ENCODE peak calls at places on chromosomes 11 and 22, in ten cellular contexts. Z is colonic mucosa; P is fibroblast of the aortic adventitia; K is SK-N-SH; F is upper lobe of left lung; H is AG09309; M is prostate gland; G is fibroblast of lung; N is neural crest cell; J is CD4-positive, alpha-beta T cell. U is an unnamed sample.

GRCh38 chr11:112013501-112014164 is 11.6 kb upstream of the DLAT start:
- DNase-seq in H (no peak), G (no peak), P (no peak), Z (no peak), M (no peak), K (no peak), N (no peak), J (no peak), F (no peak), U (no peak)

GRCh38 chr11:39365809-39366436 is 2093.5 kb downstream of the LRRC4C start:
- DNase-seq in K (no peak), J (no peak), H (no peak), G (peak; percentile 2), Z (no peak), F (no peak), N (no peak), M (no peak), P (peak; percentile 0), U (no peak)

GRCh38 chr11:47274495-47275235 is 4.7 kb downstream of the MADD start:
- DNase-seq in P (no peak), G (no peak), Z (no peak), M (no peak), N (no peak), K (no peak), F (peak; percentile 62), J (no peak), H (no peak), U (no peak)

GRCh38 chr11:11450744-11451362 is 97.8 kb upstream of the CSNK2A3 start:
- DNase-seq in Z (no peak), F (no peak), J (no peak), K (no peak), N (no peak), G (no peak), P (peak; percentile 68), H (peak; percentile 63), M (no peak), U (no peak)

GRCh38 chr11:98411777-98412176 is 609.0 kb upstream of the CNTN5 start:
- DNase-seq in G (no peak), H (no peak), P (no peak), Z (no peak), J (no peak), M (no peak), F (no peak), N (no peak), K (no peak), U (no peak)

GRCh38 chr22:42902875-42903510 is 45.9 kb upstream of the ARFGAP3 start:
- DNase-seq in P (no peak), N (no peak), Z (no peak), H (no peak), J (no peak), K (no peak), F (no peak), M (no peak), G (peak; percentile 61), U (no peak)

GRCh38 chr11:115377882-115378296 is 126.3 kb downstream of the CADM1 start:
- DNase-seq in J (no peak), Z (no peak), G (peak; percentile 8), H (peak; percentile 7), K (no peak), M (no peak), N (no peak), F (no peak), P (no peak), U (no peak)

GRCh38 chr11:66022401-66023185 is 3.7 kb downstream of the CATSPER1 start:
- DNase-seq in H (no peak), J (peak; percentile 68), N (peak; percentile 96), P (peak; percentile 55), K (peak; percentile 95), G (peak; percentile 52), M (peak; percentile 27), F (peak; percentile 97), Z (peak; percentile 73), U (peak; percentile 82)

GRCh38 chr22:49756201-49756600 is 71.5 kb downstream of the BRD1 start:
- DNase-seq in G (no peak), M (no peak), F (no peak), N (no peak), Z (no peak), J (no peak), H (no peak), P (no peak), K (no peak), U (no peak)

DNA sequence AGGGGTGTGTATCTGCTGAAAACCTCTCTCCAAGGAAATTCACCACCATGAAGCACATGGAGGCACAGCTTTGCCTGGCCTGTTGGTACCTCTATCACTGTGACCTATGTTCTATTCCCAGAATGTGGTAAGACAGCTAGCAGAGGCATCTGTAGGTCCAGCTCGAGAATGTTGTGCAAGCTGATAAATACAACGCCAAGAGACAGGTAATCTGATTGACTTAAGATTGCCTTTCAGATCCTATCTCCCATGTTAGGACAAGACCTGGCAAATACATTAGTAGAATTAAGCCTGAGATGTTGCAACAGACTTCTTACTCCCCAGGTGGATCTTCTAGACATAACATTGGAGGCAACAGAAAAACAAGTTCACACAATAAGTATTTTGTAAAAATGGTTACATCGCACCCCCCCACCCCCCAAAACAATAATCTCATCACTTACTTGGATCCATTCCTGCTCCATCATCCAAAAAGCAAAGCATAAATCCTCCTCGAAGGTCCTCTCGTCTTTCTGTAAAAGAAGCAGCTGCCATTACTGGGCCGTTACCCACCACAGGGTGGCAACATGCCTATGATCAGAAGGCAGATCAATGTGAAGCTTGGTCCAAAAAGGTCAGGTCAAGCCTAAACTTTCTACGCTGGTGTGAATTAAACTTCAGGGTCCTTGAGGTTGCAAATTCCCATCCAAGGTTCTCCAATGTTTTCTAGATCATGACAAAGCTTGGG is 18.5 kb downstream of the MORC2 start:
- DNase-seq in Z (no peak), P (no peak), H (no peak), G (no peak), M (no peak), N (no peak), J (no peak), K (no peak), F (no peak), U (no peak)
- TF ChIP-seq CTCF in Z (no peak), P (no peak), H (peak; percentile 11), G (peak; percentile 14), M (no peak), N (no peak), J (no peak), K (no peak), F (no peak), U (no peak)

GRCh38 chr11:37712246-37712645 is 1114.2 kb upstream of the RAG2 start:
- DNase-seq in G (peak; percentile 6), J (no peak), N (peak; percentile 2), M (no peak), P (peak; percentile 15), K (peak; percentile 2), F (no peak), H (no peak), Z (no peak), U (no peak)
- TF ChIP-seq CTCF in G (peak; percentile 29), J (no peak), N (no peak), M (no peak), P (peak; percentile 32), K (peak; percentile 43), F (no peak), H (no peak), Z (no peak), U (no peak)

GRCh38 chr11:2139118-2139490 is at the start of gene IGF2:
- DNase-seq in H (no peak), F (peak; percentile 84), N (no peak), Z (no peak), G (peak; percentile 25), J (no peak), P (no peak), M (no peak), K (peak; percentile 84), U (no peak)
- TF ChIP-seq CTCF in H (no peak), F (peak; percentile 8), N (peak; percentile 19), Z (no peak), G (no peak), J (no peak), P (no peak), M (no peak), K (no peak), U (no peak)

GRCh38 chr11:104222464-104222863 is 58.5 kb upstream of the PDGFD start:
- DNase-seq in J (no peak), M (no peak), Z (no peak), G (no peak), K (no peak), F (no peak), H (no peak), P (peak; percentile 5), N (no peak), U (no peak)
- TF ChIP-seq CTCF in J (no peak), M (no peak), Z (no peak), G (no peak), K (no peak), F (no peak), H (no peak), P (no peak), N (no peak), U (no peak)

GRCh38 chr11:95108671-95109551 is 19.3 kb downstream of the ENDOD1 start:
- DNase-seq in P (peak; percentile 61), H (no peak), F (no peak), Z (no peak), N (no peak), K (no peak), G (peak; percentile 8), J (no peak), M (no peak), U (no peak)
- TF ChIP-seq CTCF in P (no peak), H (no peak), F (no peak), Z (no peak), N (no peak), K (no peak), G (no peak), J (no peak), M (no peak), U (no peak)

GRCh38 chr11:75083217-75083605 is 13.5 kb downstream of the OR2AT4 start:
- DNase-seq in K (no peak), N (no peak), F (no peak), G (no peak), P (no peak), J (no peak), H (no peak), Z (no peak), M (no peak), U (no peak)

GRCh38 chr11:75084883-75085282 is 11.8 kb downstream of the OR2AT4 start:
- DNase-seq in F (no peak), G (no peak), K (no peak), N (no peak), Z (no peak), M (no peak), J (no peak), P (no peak), H (no peak), U (no peak)

GRCh38 chr11:75090778-75091177 is 5.9 kb downstream of the OR2AT4 start:
- DNase-seq in F (no peak), H (no peak), P (no peak), G (no peak), Z (no peak), M (no peak), N (no peak), J (no peak), K (no peak), U (no peak)

GRCh38 chr11:75082601-75083216 is 14.0 kb downstream of the OR2AT4 start:
- DNase-seq in J (no peak), Z (no peak), H (no peak), G (no peak), N (no peak), K (no peak), F (no peak), P (no peak), M (no peak), U (no peak)

GRCh38 chr11:75087319-75088055 is 9.2 kb downstream of the OR2AT4 start:
- DNase-seq in H (no peak), G (no peak), N (no peak), P (no peak), Z (no peak), J (no peak), K (no peak), M (no peak), F (no peak), U (no peak)
- TF ChIP-seq CTCF in H (no peak), G (no peak), N (no peak), P (no peak), Z (no peak), J (no peak), K (no peak), M (no peak), F (no peak), U (no peak)